ENCODE peak calls at places on chromosomes 4 and X, in four cellular contexts. Y is stimulated activated CD8-positive, alpha-beta memory T cell treated with anti-CD3 and anti-CD28 coated beads, Interleukin-2, amount 100 ng/mL, for 1 hour; F is stimulated activated CD4-positive, alpha-beta T cell treated with anti-CD3 and anti-CD28 coated beads, Interleukin-1b, Interleukin-23, amount 100 ng/mL, for 24 hours; B is sigmoid colon. S is an unnamed sample.

GRCh38 chrX:156001667-156002021 is 4.1 kb downstream of the IL9R start:
- DNase-seq in Y (no peak), F (no peak), B (no peak), S (no peak)

GRCh38 chr4:24195976-24196736 is 306.3 kb upstream of the PPARGC1A start:
- DNase-seq in Y (no peak), F (no peak), B (no peak), S (no peak)

GRCh38 chr4:132124624-132124974 is 1024.5 kb upstream of the PCDH10 start:
- DNase-seq in Y (no peak), F (no peak), B (no peak), S (no peak)

GRCh38 chr4:113550510-113550909 is 211.0 kb downstream of the CAMK2D start:
- DNase-seq in Y (no peak), F (no peak), B (no peak), S (no peak)

GRCh38 chr4:54746228-54746627 is 88.5 kb downstream of the KIT start:
- DNase-seq in Y (no peak), F (no peak), B (no peak), S (peak; percentile 52)

GRCh38 chr4:97013309-97014106 is 1129.8 kb downstream of the STPG2 start:
- DNase-seq in Y (no peak), F (no peak), B (no peak), S (no peak)

GRCh38 chr4:11739992-11740391 is 311.3 kb upstream of the HS3ST1 start:
- DNase-seq in Y (no peak), F (no peak), B (no peak), S (no peak)

GRCh38 chrX:97039363-97040029 is 155.8 kb downstream of the RPA4 start:
- DNase-seq in Y (no peak), F (no peak), B (peak; percentile 57), S (no peak)

GRCh38 chrX:37638047-37638446 is 47.5 kb upstream of the XK start:
- DNase-seq in Y (no peak), F (no peak), B (no peak), S (no peak)

GRCh38 chr4:142331646-142332045 is 514.5 kb downstream of the INPP4B start:
- DNase-seq in Y (no peak), F (no peak), B (no peak), S (no peak)

GRCh38 chr4:122764808-122765189 is 32.3 kb downstream of the BBS12 start:
- DNase-seq in Y (no peak), F (no peak), B (no peak), S (no peak)

GRCh38 chr4:163063891-163064290 is 102.8 kb downstream of the NAF1 start:
- DNase-seq in Y (no peak), F (no peak), B (no peak), S (no peak)

GRCh38 chr4:151098191-151098590 is 1.2 kb upstream of the RPS3A start:
- DNase-seq in Y (no peak), F (no peak), B (peak; percentile 68), S (no peak)

GRCh38 chr4:10093801-10094552 is 22.6 kb downstream of the WDR1 start:
- DNase-seq in Y (no peak), F (no peak), B (no peak), S (no peak)

GRCh38 chrX:39065051-39065871 is 264.0 kb downstream of the MID1IP1 start:
- DNase-seq in Y (no peak), F (no peak), B (no peak), S (peak; percentile 10)

GRCh38 chr4:5050520-5050955 is 742 bp upstream of the STK32B start:
- DNase-seq in Y (no peak), F (no peak), B (peak; percentile 87), S (peak; percentile 66)

GRCh38 chr4:152112887-152113286 is 352.1 kb upstream of the GATB start:
- DNase-seq in Y (no peak), F (no peak), B (no peak), S (no peak)

GRCh38 chrX:96685205-96686099 is 810 bp downstream of the DIAPH2 start:
- DNase-seq in Y (peak; percentile 0), F (no peak), B (peak; percentile 68), S (no peak)

GRCh38 chr4:139710073-139710472 is 44.5 kb downstream of the MGST2 start:
- DNase-seq in Y (no peak), F (no peak), B (no peak), S (no peak)

GRCh38 chr4:105274090-105274489 is 127.4 kb downstream of the TET2 start:
- DNase-seq in Y (no peak), F (no peak), B (no peak), S (no peak)

GRCh38 chr4:106414366-106414765 is 45.8 kb upstream of the GIMD1 start:
- DNase-seq in Y (no peak), F (no peak), B (no peak), S (no peak)

GRCh38 chrX:37796805-37797204 is 16.9 kb downstream of the CYBB start:
- DNase-seq in Y (no peak), F (no peak), B (no peak), S (no peak)

GRCh38 chrX:103063191-103063845 is 653 bp downstream of the BEX1 start:
- DNase-seq in Y (no peak), F (no peak), B (no peak), S (no peak)

GRCh38 chr4:61505773-61506640 is 305.9 kb downstream of the ADGRL3 start:
- DNase-seq in Y (no peak), F (no peak), B (no peak), S (no peak)

GRCh38 chr4:32562010-32562409 is 1841.8 kb downstream of the PCDH7 start:
- DNase-seq in Y (no peak), F (no peak), B (no peak), S (no peak)

GRCh38 chr4:125266901-125267601 is 47.7 kb upstream of the FAT4 start:
- DNase-seq in Y (no peak), F (no peak), B (no peak), S (no peak)

GRCh38 chr4:140168474-140168873 is 14.5 kb upstream of the MAML3 start:
- DNase-seq in Y (no peak), F (no peak), B (no peak), S (no peak)

GRCh38 chrX:43676960-43677582 is 21.0 kb downstream of the MAOA start:
- DNase-seq in Y (no peak), F (no peak), B (no peak), S (no peak)

GRCh38 chr4:113976937-113977855 is 2.3 kb downstream of the ARSJ start:
- DNase-seq in Y (no peak), F (no peak), B (no peak), S (no peak)

S was measured in NCI-H187.